ENCODE peak calls at places on chromosome 3, in six cellular contexts. One of them, this sample, is unnamed.

GRCh38 chr3:72338942-72339749 is 509.1 kb downstream of the SHQ1 start:
- DNase-seq in BE2C: no peak
- DNase-seq in stomach: peak; percentile 30
- DNase-seq in tibial nerve: no peak
- DNase-seq in A549: peak; percentile 53
- DNase-seq in left ventricle myocardium inferior: peak; percentile 22
- DNase-seq in this sample: peak; percentile 76

GRCh38 chr3:164879201-164879600 is 199.1 kb downstream of the SI start:
- DNase-seq in left ventricle myocardium inferior: no peak
- DNase-seq in tibial nerve: no peak
- DNase-seq in stomach: no peak
- DNase-seq in A549: no peak
- DNase-seq in BE2C: no peak
- DNase-seq in this sample: no peak

GRCh38 chr3:76824658-76825310 is 215.1 kb upstream of the ROBO2 start:
- DNase-seq in BE2C: no peak
- DNase-seq in left ventricle myocardium inferior: no peak
- DNase-seq in tibial nerve: no peak
- DNase-seq in stomach: no peak
- DNase-seq in A549: no peak
- DNase-seq in this sample: no peak

GRCh38 chr3:148221303-148221702 is 476.4 kb upstream of the AGTR1 start:
- DNase-seq in stomach: no peak
- DNase-seq in BE2C: no peak
- DNase-seq in tibial nerve: no peak
- DNase-seq in A549: no peak
- DNase-seq in left ventricle myocardium inferior: no peak
- DNase-seq in this sample: no peak

GRCh38 chr3:834679-835078 is 258.1 kb upstream of the CNTN6 start:
- DNase-seq in BE2C: no peak
- DNase-seq in stomach: no peak
- DNase-seq in A549: no peak
- DNase-seq in left ventricle myocardium inferior: no peak
- DNase-seq in tibial nerve: no peak
- DNase-seq in this sample: no peak

GRCh38 chr3:195221015-195221853 is 49.7 kb downstream of the XXYLT1 start:
- DNase-seq in stomach: no peak
- DNase-seq in left ventricle myocardium inferior: no peak
- DNase-seq in BE2C: peak; percentile 85
- DNase-seq in tibial nerve: no peak
- DNase-seq in A549: no peak
- DNase-seq in this sample: no peak

GRCh38 chr3:24357635-24358034 is 137.0 kb downstream of the THRB start:
- DNase-seq in A549: no peak
- DNase-seq in BE2C: no peak
- DNase-seq in stomach: no peak
- DNase-seq in left ventricle myocardium inferior: no peak
- DNase-seq in tibial nerve: no peak
- DNase-seq in this sample: no peak

GRCh38 chr3:106811376-106811775 is 565.9 kb upstream of the CCDC54 start:
- DNase-seq in left ventricle myocardium inferior: no peak
- DNase-seq in stomach: no peak
- DNase-seq in A549: no peak
- DNase-seq in BE2C: no peak
- DNase-seq in tibial nerve: no peak
- DNase-seq in this sample: no peak

GRCh38 chr3:100400424-100400781 is 486 bp downstream of the TOMM70 start:
- DNase-seq in stomach: no peak
- DNase-seq in BE2C: peak; percentile 23
- DNase-seq in tibial nerve: no peak
- DNase-seq in left ventricle myocardium inferior: no peak
- DNase-seq in A549: no peak
- DNase-seq in this sample: no peak

GRCh38 chr3:161977850-161978249 is 481.2 kb downstream of the OTOL1 start:
- DNase-seq in left ventricle myocardium inferior: no peak
- DNase-seq in A549: no peak
- DNase-seq in stomach: no peak
- DNase-seq in tibial nerve: no peak
- DNase-seq in BE2C: no peak
- DNase-seq in this sample: no peak

GRCh38 chr3:32569540-32570425 is 875 bp downstream of the DYNC1LI1 start:
- DNase-seq in tibial nerve: no peak
- DNase-seq in left ventricle myocardium inferior: peak; percentile 61
- DNase-seq in stomach: peak; percentile 67
- DNase-seq in BE2C: peak; percentile 60
- DNase-seq in A549: peak; percentile 24
- DNase-seq in this sample: peak; percentile 61

GRCh38 chr3:190173426-190173825 is 52.7 kb upstream of the P3H2 start:
- DNase-seq in stomach: no peak
- DNase-seq in left ventricle myocardium inferior: no peak
- DNase-seq in tibial nerve: no peak
- DNase-seq in BE2C: no peak
- DNase-seq in A549: no peak
- DNase-seq in this sample: no peak

GRCh38 chr3:159798951-159799350 is 189.7 kb upstream of the IL12A start:
- DNase-seq in left ventricle myocardium inferior: no peak
- DNase-seq in stomach: no peak
- DNase-seq in tibial nerve: no peak
- DNase-seq in BE2C: no peak
- DNase-seq in A549: no peak
- DNase-seq in this sample: no peak

GRCh38 chr3:191997579-191998268 is 536.8 kb downstream of the PYDC2 start:
- DNase-seq in stomach: no peak
- DNase-seq in A549: no peak
- DNase-seq in left ventricle myocardium inferior: no peak
- DNase-seq in tibial nerve: no peak
- DNase-seq in BE2C: no peak
- DNase-seq in this sample: no peak

GRCh38 chr3:5428607-5429516 is 241.4 kb downstream of the EDEM1 start:
- DNase-seq in A549: no peak
- DNase-seq in BE2C: no peak
- DNase-seq in tibial nerve: no peak
- DNase-seq in stomach: no peak
- DNase-seq in left ventricle myocardium inferior: no peak
- DNase-seq in this sample: no peak

GRCh38 chr3:82274897-82275296 is 513.5 kb upstream of the GBE1 start:
- DNase-seq in tibial nerve: no peak
- DNase-seq in stomach: no peak
- DNase-seq in left ventricle myocardium inferior: no peak
- DNase-seq in A549: no peak
- DNase-seq in BE2C: no peak
- DNase-seq in this sample: no peak

GRCh38 chr3:184583345-184584000 is 21.9 kb downstream of the EPHB3 start:
- DNase-seq in tibial nerve: no peak
- DNase-seq in stomach: no peak
- DNase-seq in BE2C: no peak
- DNase-seq in A549: no peak
- DNase-seq in left ventricle myocardium inferior: peak; percentile 71
- DNase-seq in this sample: no peak

DNA sequence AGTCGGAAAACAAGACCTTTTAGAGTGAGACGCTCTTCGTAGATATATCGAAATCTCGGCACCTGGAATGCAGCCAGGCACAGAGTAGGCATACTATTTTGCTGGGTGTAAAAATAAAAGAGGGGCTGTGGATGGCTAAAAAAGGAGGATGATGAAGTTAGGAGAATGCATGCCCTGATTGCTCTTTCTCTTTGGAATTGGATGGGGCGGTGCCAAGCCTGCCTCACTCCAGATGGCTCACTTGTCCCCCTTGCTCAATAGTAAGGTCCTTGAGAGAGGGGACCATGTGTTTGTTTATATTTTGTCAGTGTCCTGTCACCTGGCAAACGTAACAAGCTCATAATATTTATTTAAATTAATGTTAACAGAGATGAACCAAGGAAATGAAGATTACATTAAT is 33.0 kb downstream of the SNRK start:
- DNase-seq in BE2C: no peak
- DNase-seq in tibial nerve: no peak
- DNase-seq in stomach: no peak
- DNase-seq in A549: no peak
- DNase-seq in left ventricle myocardium inferior: peak; percentile 49
- DNase-seq in this sample: no peak
- H3K4me1 ChIP-seq in BE2C: no peaks in the 10 kb centered on the region
- H3K4me1 ChIP-seq in tibial nerve: peaks cover 13% of the 10 kb centered on the region
- H3K4me1 ChIP-seq in stomach: peaks cover 80% of the 10 kb centered on the region
- H3K4me1 ChIP-seq in A549: no peaks in the 10 kb centered on the region
- H3K4me1 ChIP-seq in left ventricle myocardium inferior: peaks cover 84% of the 10 kb centered on the region
- H3K4me1 ChIP-seq in this sample: no peaks in the 10 kb centered on the region

GRCh38 chr3:48596157-48596556 is 1.0 kb upstream of the COL7A1 start:
- DNase-seq in A549: no peak
- DNase-seq in left ventricle myocardium inferior: no peak
- DNase-seq in BE2C: no peak
- DNase-seq in stomach: no peak
- DNase-seq in tibial nerve: no peak
- DNase-seq in this sample: no peak

GRCh38 chr3:48596676-48597407 is 1.7 kb upstream of the COL7A1 start:
- DNase-seq in A549: no peak
- DNase-seq in BE2C: no peak
- DNase-seq in left ventricle myocardium inferior: no peak
- DNase-seq in stomach: no peak
- DNase-seq in tibial nerve: no peak
- DNase-seq in this sample: no peak

GRCh38 chr3:48595526-48596121 is 495 bp upstream of the COL7A1 start:
- DNase-seq in tibial nerve: no peak
- DNase-seq in left ventricle myocardium inferior: no peak
- DNase-seq in A549: peak; percentile 90
- DNase-seq in BE2C: peak; percentile 36
- DNase-seq in stomach: peak; percentile 34
- DNase-seq in this sample: peak; percentile 71

GRCh38 chr3:48594431-48595049 is 589 bp downstream of the COL7A1 start:
- DNase-seq in A549: no peak
- DNase-seq in stomach: no peak
- DNase-seq in tibial nerve: no peak
- DNase-seq in BE2C: no peak
- DNase-seq in left ventricle myocardium inferior: no peak
- DNase-seq in this sample: no peak

GRCh38 chr3:48595075-48595525 is at the start of gene COL7A1:
- DNase-seq in stomach: no peak
- DNase-seq in A549: no peak
- DNase-seq in left ventricle myocardium inferior: no peak
- DNase-seq in BE2C: no peak
- DNase-seq in tibial nerve: no peak
- DNase-seq in this sample: no peak
- H3K4me3 ChIP-seq in stomach: peak within 1 kb of the TSS; percentile 34
- H3K4me3 ChIP-seq in A549: peak within 1 kb of the TSS; percentile 84
- H3K4me3 ChIP-seq in left ventricle myocardium inferior: peak within 1 kb of the TSS; percentile 55
- H3K4me3 ChIP-seq in BE2C: no peak within 1 kb of the TSS
- H3K4me3 ChIP-seq in tibial nerve: peak within 1 kb of the TSS; percentile 44
- H3K4me3 ChIP-seq in this sample: peak within 1 kb of the TSS; percentile 16

GRCh38 chr3:157079677-157080369 is 80.1 kb downstream of the CCNL1 start:
- DNase-seq in BE2C: no peak
- DNase-seq in tibial nerve: no peak
- DNase-seq in stomach: peak; percentile 11
- DNase-seq in left ventricle myocardium inferior: no peak
- DNase-seq in A549: no peak
- DNase-seq in this sample: peak; percentile 54

GRCh38 chr3:157081681-157082210 is 78.2 kb downstream of the CCNL1 start:
- DNase-seq in tibial nerve: peak; percentile 88
- DNase-seq in left ventricle myocardium inferior: peak; percentile 88
- DNase-seq in BE2C: peak; percentile 92
- DNase-seq in A549: peak; percentile 85
- DNase-seq in stomach: peak; percentile 89
- DNase-seq in this sample: peak; percentile 93

GRCh38 chr3:157083824-157084223 is 76.1 kb downstream of the CCNL1 start:
- DNase-seq in A549: no peak
- DNase-seq in tibial nerve: no peak
- DNase-seq in BE2C: no peak
- DNase-seq in left ventricle myocardium inferior: no peak
- DNase-seq in stomach: no peak
- DNase-seq in this sample: no peak

GRCh38 chr3:157086053-157086761 is 73.7 kb downstream of the CCNL1 start:
- DNase-seq in left ventricle myocardium inferior: peak; percentile 67
- DNase-seq in A549: no peak
- DNase-seq in tibial nerve: no peak
- DNase-seq in stomach: no peak
- DNase-seq in BE2C: no peak
- DNase-seq in this sample: no peak

DNA sequence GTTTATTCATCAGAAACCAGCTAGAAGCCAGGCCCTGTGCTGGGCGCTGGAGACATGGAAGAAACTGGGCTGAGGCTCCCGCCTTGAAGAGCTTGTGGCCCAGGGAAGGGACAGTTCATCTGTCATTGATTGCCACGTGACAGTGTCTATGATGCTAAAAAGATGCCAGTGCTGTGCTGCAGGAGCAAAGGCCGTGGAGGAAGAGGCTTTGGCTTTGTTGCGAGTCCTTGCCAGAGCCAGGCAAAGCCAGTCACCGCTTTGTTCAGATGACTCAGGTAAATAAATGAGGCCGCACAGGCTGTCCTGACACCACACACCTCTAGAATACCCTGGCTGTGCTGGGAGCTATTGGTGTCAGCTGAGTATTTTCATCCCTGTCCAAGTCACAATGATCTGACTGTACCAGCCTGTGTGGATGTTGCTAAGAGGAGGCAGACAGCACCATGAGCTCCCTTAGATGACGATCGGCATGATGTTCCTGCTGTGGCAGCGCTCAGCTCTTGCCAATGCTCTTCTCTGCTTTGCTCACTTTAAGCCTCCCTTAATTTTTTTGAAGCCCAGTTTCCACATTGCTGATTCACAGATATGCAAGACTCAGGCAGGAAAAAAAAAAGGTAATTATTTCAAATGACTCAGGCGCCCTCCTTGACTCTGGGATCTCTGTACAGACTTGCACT is 77.5 kb downstream of the CCNL1 start:
- DNase-seq in left ventricle myocardium inferior: no peak
- DNase-seq in A549: no peak
- DNase-seq in BE2C: no peak
- DNase-seq in stomach: peak; percentile 17
- DNase-seq in tibial nerve: no peak
- DNase-seq in this sample: peak; percentile 63
- H3K4me1 ChIP-seq in left ventricle myocardium inferior: peaks cover 32% of the 10 kb centered on the region
- H3K4me1 ChIP-seq in A549: peaks cover 14% of the 10 kb centered on the region
- H3K4me1 ChIP-seq in BE2C: peaks cover under 1% of the 10 kb centered on the region
- H3K4me1 ChIP-seq in stomach: peaks cover 23% of the 10 kb centered on the region
- H3K4me1 ChIP-seq in tibial nerve: peaks cover 8% of the 10 kb centered on the region
- H3K4me1 ChIP-seq in this sample: peaks cover 56% of the 10 kb centered on the region

DNA sequence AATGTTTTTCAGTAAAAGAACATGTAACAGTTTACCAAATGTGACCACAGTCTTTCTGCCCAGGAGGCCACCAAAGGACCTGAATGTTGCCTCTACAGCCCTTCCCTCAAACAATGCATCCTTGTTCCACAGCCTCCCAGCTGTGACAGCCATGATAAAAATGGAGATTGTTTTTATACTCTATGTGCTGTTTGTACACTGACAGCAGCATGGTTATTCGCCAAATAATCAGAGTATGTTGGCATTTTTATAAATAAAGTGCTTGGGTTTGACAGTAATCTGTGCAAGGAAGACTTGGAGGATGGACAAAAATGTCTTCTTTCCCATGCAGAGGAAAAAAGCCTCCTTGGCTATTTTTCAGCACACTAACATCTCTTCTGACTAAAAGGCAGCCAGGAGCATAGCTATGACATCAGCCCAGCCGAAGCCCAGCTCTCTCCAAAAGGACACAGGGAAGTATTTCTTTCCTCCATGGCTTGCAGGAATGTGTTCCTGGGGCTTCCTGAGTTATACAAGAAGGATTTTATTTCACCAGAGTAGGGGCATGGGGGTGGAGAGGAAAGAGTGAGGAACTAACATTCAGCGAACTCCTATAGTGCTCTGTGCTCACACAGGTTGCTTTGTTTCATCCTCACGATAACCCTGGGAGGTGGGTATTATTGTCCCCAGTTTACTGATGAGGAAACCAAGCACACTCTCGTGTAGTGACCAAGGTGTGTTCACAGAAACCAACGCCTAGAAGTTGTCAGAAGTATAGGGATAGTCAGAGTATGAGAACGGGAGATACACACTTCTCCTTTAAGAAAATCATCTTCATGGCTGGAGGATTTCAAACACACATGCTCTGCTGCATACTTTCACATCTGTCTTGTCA is 339.7 kb downstream of the MECOM start:
- DNase-seq in left ventricle myocardium inferior: peak; percentile 33
- DNase-seq in stomach: no peak
- DNase-seq in tibial nerve: no peak
- DNase-seq in A549: no peak
- DNase-seq in BE2C: no peak
- DNase-seq in this sample: peak; percentile 63
- H3K4me3 ChIP-seq in left ventricle myocardium inferior: peak overlapping the region; percentile 45
- H3K4me3 ChIP-seq in stomach: no peak overlapping the region
- H3K4me3 ChIP-seq in tibial nerve: no peak overlapping the region
- H3K4me3 ChIP-seq in A549: no peak overlapping the region
- H3K4me3 ChIP-seq in BE2C: no peak overlapping the region
- H3K4me3 ChIP-seq in this sample: no peak overlapping the region